ENCODE peak calls at places on chromosomes 16 and 17, in six cellular contexts. B is K562, P is HepG2, J is HCT116, Z is H1, C is GM12878. I is an unnamed sample.
A peak's percentile ranks its signal among the peaks of the same experiment; 100 is the strongest.

GRCh38 chr17:67558740-67559380 is 158.9 kb upstream of the NOL11 start:
- DNase-seq in B (peak; percentile 17), P (no peak), J (no peak), Z (no peak), C (no peak), I (no peak)

GRCh38 chr16:7405166-7405565 is 72.5 kb downstream of the RBFOX1 start:
- DNase-seq in B (peak; percentile 17), P (peak; percentile 46), J (no peak), Z (no peak), C (no peak), I (peak; percentile 36)

GRCh38 chr17:15273141-15273793 is 8.1 kb upstream of the PMP22 start:
- DNase-seq in B (no peak), P (no peak), J (no peak), Z (no peak), C (no peak), I (no peak)

GRCh38 chr17:17021194-17021863 is 20.9 kb upstream of the MPRIP start:
- DNase-seq in B (peak; percentile 50), P (peak; percentile 44), J (no peak), Z (no peak), C (no peak), I (no peak)

GRCh38 chr17:79997004-79997673 is 38.5 kb downstream of the TBC1D16 start:
- DNase-seq in B (no peak), P (no peak), J (no peak), Z (no peak), C (peak; percentile 45), I (no peak)

GRCh38 chr16:81544691-81545365 is 100.2 kb downstream of the CMIP start:
- DNase-seq in B (no peak), P (no peak), J (no peak), Z (no peak), C (no peak), I (no peak)

GRCh38 chr16:30656388-30656787 is 1.8 kb upstream of the FBRS start:
- DNase-seq in B (no peak), P (no peak), J (no peak), Z (no peak), C (no peak), I (no peak)

GRCh38 chr16:49596119-49596518 is 222.5 kb downstream of the C16orf78 start:
- DNase-seq in B (no peak), P (no peak), J (no peak), Z (no peak), C (no peak), I (no peak)

GRCh38 chr17:32871736-32872135 is 5.2 kb downstream of the MYO1D start:
- DNase-seq in B (no peak), P (no peak), J (no peak), Z (no peak), C (no peak), I (no peak)

GRCh38 chr17:36611345-36612072 is 10.1 kb downstream of the MRM1 start:
- DNase-seq in B (peak; percentile 64), P (no peak), J (no peak), Z (no peak), C (no peak), I (no peak)

GRCh38 chr17:35716897-35717839 is 14.3 kb upstream of the RASL10B start:
- DNase-seq in B (no peak), P (no peak), J (no peak), Z (no peak), C (no peak), I (no peak)

GRCh38 chr17:42378597-42379594 is 9.3 kb downstream of the STAT3 start:
- DNase-seq in B (no peak), P (no peak), J (no peak), Z (no peak), C (peak; percentile 41), I (no peak)

GRCh38 chr17:12342609-12343248 is 322.1 kb downstream of the MAP2K4 start:
- DNase-seq in B (peak; percentile 50), P (no peak), J (peak; percentile 8), Z (peak; percentile 36), C (no peak), I (no peak)

GRCh38 chr17:41998497-41998896 is 18.7 kb downstream of the DNAJC7 start:
- DNase-seq in B (no peak), P (no peak), J (no peak), Z (no peak), C (no peak), I (no peak)

GRCh38 chr17:43356450-43356849 is 42.3 kb upstream of the ARL4D start:
- DNase-seq in B (no peak), P (no peak), J (no peak), Z (no peak), C (no peak), I (no peak)

GRCh38 chr17:63675231-63675606 is 24.7 kb downstream of the LIMD2 start:
- DNase-seq in B (peak; percentile 29), P (no peak), J (no peak), Z (no peak), C (no peak), I (no peak)

GRCh38 chr16:64058685-64059084 is 1063.2 kb downstream of the CDH11 start:
- DNase-seq in B (no peak), P (no peak), J (no peak), Z (no peak), C (no peak), I (no peak)

GRCh38 chr16:67030221-67030962 is 1.4 kb downstream of the CBFB start:
- DNase-seq in B (no peak), P (no peak), J (no peak), Z (no peak), C (no peak), I (no peak)

GRCh38 chr17:55444471-55445441 is 23.1 kb upstream of the MMD start:
- DNase-seq in B (no peak), P (peak; percentile 91), J (no peak), Z (no peak), C (no peak), I (no peak)

GRCh38 chr17:49901460-49902331 is 53.8 kb upstream of the TAC4 start:
- DNase-seq in B (no peak), P (peak; percentile 65), J (peak; percentile 13), Z (no peak), C (no peak), I (no peak)

GRCh38 chr16:19472487-19472886 is 49.4 kb downstream of the GDE1 start:
- DNase-seq in B (no peak), P (no peak), J (no peak), Z (no peak), C (no peak), I (no peak)

GRCh38 chr17:69061901-69062556 is 1.3 kb upstream of the ABCA9 start:
- DNase-seq in B (no peak), P (no peak), J (no peak), Z (no peak), C (no peak), I (no peak)

DNA sequence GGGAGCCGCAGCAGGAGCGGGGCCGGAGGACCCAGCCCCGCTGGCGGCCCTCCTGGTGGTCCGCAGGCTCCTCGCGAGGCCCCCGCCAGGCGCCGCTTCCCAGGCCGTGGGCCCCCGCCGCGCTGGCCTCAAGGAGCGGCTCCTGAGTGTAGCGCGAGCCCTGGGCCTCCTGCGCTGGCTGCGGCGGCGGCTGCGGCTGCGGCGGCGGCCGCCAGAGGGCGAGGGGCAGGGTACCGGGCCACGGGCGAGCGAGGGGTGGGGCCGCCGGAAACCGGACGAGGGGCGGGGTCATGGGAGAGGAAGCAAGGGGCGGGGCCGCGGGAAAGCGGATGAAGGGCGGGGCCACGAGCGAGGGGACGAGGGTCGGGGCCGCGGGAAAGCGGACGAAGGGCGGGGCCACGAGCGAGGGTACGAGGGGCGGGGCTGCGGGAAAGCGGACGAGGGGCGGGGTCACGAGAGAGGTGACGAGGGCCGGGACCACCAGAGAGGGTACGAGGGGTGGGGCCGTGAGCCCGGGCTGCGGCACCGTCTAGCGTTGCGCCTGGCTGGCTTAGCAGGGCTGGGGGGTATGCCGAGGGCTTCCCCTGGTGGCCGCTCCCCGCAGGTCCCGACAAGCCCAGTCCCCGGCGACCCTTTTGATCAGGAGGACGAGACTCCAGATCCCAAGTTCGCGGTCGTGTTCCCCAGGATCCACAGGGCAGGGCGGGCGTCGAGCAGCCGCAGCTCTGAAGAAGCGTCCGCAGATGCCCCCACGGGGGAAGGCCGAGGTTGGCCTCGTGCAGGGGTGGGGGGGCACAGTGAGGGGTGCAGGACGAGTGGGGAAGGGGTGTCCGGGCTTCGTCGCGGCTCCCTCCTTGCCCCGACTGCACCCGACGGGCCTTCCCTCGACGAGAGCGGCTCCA is 1.7 kb downstream of the MYO15B start:
- DNase-seq in B (peak; percentile 99), P (peak; percentile 78), J (peak; percentile 71), Z (peak; percentile 88), C (peak; percentile 48), I (peak; percentile 75)
- H3K9ac ChIP-seq in B (peak overlapping the region; percentile 54), P (peak overlapping the region; percentile 57), J (peak overlapping the region; percentile 35), Z (no peak overlapping the region), C (peak overlapping the region; percentile 44), I (peak overlapping the region; percentile 83)

GRCh38 chr17:58373923-58374322 is 21.9 kb upstream of the SUPT4H1 start:
- DNase-seq in B (no peak), P (no peak), J (no peak), Z (no peak), C (no peak), I (no peak)

GRCh38 chr17:58375811-58376210 is 23.8 kb upstream of the SUPT4H1 start:
- DNase-seq in B (no peak), P (no peak), J (no peak), Z (no peak), C (no peak), I (no peak)

GRCh38 chr17:58376472-58376921 is 24.5 kb upstream of the SUPT4H1 start:
- DNase-seq in B (no peak), P (no peak), J (no peak), Z (no peak), C (no peak), I (no peak)

GRCh38 chr17:58377005-58377660 is 25.1 kb upstream of the SUPT4H1 start:
- DNase-seq in B (no peak), P (no peak), J (peak; percentile 49), Z (no peak), C (no peak), I (no peak)

GRCh38 chr17:58375216-58375615 is 23.2 kb upstream of the SUPT4H1 start:
- DNase-seq in B (no peak), P (no peak), J (no peak), Z (no peak), C (no peak), I (no peak)
- TF ChIP-seq ZNF274 in B (no peak), P (no peak), J (no peak), Z (no peak), C (no peak), I (no peak)

GRCh38 chr16:57992084-57992483 is 8.4 kb downstream of the ZNF319 start:
- DNase-seq in B (no peak), P (no peak), J (no peak), Z (no peak), C (no peak), I (no peak)
- H3K9ac ChIP-seq in B (no peak overlapping the region), P (no peak overlapping the region), J (no peak overlapping the region), Z (no peak overlapping the region), C (no peak overlapping the region), I (peak overlapping the region; percentile 17)

DNA sequence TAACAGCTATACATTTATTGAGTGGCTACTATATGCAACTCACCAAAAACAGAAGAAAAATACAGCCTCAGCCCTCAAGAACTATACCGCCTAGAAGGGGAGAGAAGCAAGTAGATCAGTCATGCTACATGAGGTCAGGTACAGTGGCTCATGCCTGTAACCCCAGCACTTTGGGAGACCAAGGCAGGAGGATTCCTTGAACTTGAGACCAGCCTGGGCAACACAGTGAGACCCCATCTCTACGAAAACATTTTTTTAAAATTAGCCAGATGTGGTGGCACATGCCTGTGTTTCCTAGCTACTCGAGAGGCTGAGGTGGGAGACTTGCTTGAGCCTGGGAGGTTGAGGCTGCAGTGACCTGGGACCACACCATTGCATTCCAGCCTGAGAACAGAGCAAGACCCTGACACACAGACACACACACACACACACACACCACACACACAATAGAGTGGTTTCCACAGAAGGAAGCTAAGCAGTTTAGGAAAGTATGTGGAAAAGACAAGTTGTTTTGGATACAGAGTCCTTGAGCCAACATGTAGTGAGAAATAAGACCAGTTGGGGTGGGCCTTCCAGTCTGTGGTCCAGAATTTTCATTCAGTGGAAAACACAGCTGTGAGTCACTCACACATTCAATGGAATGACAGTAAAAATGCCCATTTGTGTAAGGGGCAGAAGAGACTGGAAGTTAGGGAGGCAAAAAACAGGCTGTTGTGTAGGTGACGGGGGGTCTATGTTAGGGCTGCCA is 10.8 kb upstream of the SNTB2 start:
- DNase-seq in B (no peak), P (no peak), J (no peak), Z (no peak), C (no peak), I (no peak)
- TF ChIP-seq ZNF274 in B (no peak), P (no peak), J (no peak), Z (no peak), C (no peak), I (no peak)